ENCODE peak calls at places on chromosomes 7 and 10, in eight cellular contexts. W, Y, H, K, S, C, F and D are unnamed samples. For H3K4me1, the result is how much of the 10 kb centered on the place peaks cover.

GRCh38 chr10:109952526-109952925 is 29.2 kb upstream of the XPNPEP1 start:
- DNase-seq in F (no peak), S (no peak), Y (no peak), H (no peak), C (no peak), W (no peak), K (no peak), D (no peak)

GRCh38 chr7:87330316-87330715 is 15.1 kb upstream of the CROT start:
- DNase-seq in S (no peak), Y (no peak), C (no peak), F (no peak), W (no peak), K (no peak), H (no peak), D (no peak)

GRCh38 chr10:114663631-114664030 is 5.6 kb upstream of the ABLIM1 start:
- DNase-seq in S (no peak), Y (peak), K (no peak), W (no peak), C (no peak), H (no peak), F (no peak), D (no peak)

GRCh38 chr7:68730194-68730593 is 868.1 kb upstream of the AUTS2 start:
- DNase-seq in S (no peak), H (no peak), K (peak), C (no peak), W (no peak), Y (no peak), F (no peak), D (no peak)

GRCh38 chr10:74347522-74347921 is 196.5 kb downstream of the ADK start:
- DNase-seq in W (no peak), F (no peak), H (no peak), Y (no peak), S (no peak), C (no peak), K (no peak), D (no peak)

GRCh38 chr7:41051525-41051924 is 651.4 kb downstream of the INHBA start:
- DNase-seq in F (no peak), H (no peak), S (peak), K (no peak), C (no peak), W (no peak), Y (peak), D (no peak)

GRCh38 chr10:124125305-124126116 is 32.1 kb upstream of the CHST15 start:
- DNase-seq in C (no peak), Y (peak), W (no peak), S (no peak), H (no peak), K (peak), F (no peak), D (no peak)

GRCh38 chr10:3699896-3700295 is 85.1 kb downstream of the KLF6 start:
- DNase-seq in W (no peak), S (no peak), Y (no peak), C (no peak), H (no peak), F (no peak), K (no peak), D (no peak)

GRCh38 chr7:63899691-63900393 is 98.8 kb upstream of the ZNF722 start:
- DNase-seq in C (peak), K (no peak), F (peak), W (peak), S (peak), H (peak), Y (no peak), D (peak)

GRCh38 chr10:13528138-13528874 is 508 bp downstream of the BEND7 start:
- DNase-seq in H (no peak), K (no peak), W (no peak), S (no peak), F (no peak), C (no peak), Y (no peak), D (no peak)

GRCh38 chr7:43535810-43536585 is 46.9 kb upstream of the STK17A start:
- DNase-seq in F (no peak), H (no peak), Y (peak), S (no peak), W (no peak), K (no peak), C (no peak), D (no peak)

GRCh38 chr7:128431221-128431620 is 21.4 kb upstream of the IMPDH1 start:
- DNase-seq in Y (no peak), K (peak), F (peak), H (no peak), C (no peak), S (no peak), W (no peak), D (no peak)

GRCh38 chr7:30206466-30206865 is 71.7 kb downstream of the MTURN start:
- DNase-seq in C (peak), H (no peak), F (no peak), W (no peak), K (peak), Y (peak), S (no peak), D (no peak)

GRCh38 chr7:96328016-96328415 is 6.1 kb upstream of the SLC25A13 start:
- DNase-seq in H (no peak), C (no peak), S (no peak), W (no peak), Y (no peak), F (no peak), K (no peak), D (no peak)

GRCh38 chr7:47804767-47805545 is 143.3 kb downstream of the PKD1L1 start:
- DNase-seq in S (no peak), F (no peak), Y (peak), K (no peak), W (no peak), C (no peak), H (no peak), D (no peak)

GRCh38 chr7:117665393-117665792 is 185.6 kb downstream of the CFTR start:
- DNase-seq in Y (peak), S (no peak), K (no peak), F (no peak), H (no peak), C (no peak), W (no peak), D (no peak)

GRCh38 chr7:138979988-138980574 is 1.1 kb downstream of the KIAA1549 start:
- DNase-seq in H (no peak), K (no peak), C (no peak), F (no peak), W (no peak), S (no peak), Y (peak), D (no peak)

GRCh38 chr7:17307033-17307432 is 8.6 kb downstream of the AHR start:
- DNase-seq in C (no peak), W (no peak), K (no peak), H (no peak), F (no peak), Y (no peak), S (peak), D (no peak)

GRCh38 chr10:126663328-126663727 is 7.2 kb downstream of the C10orf90 start:
- DNase-seq in C (peak), W (no peak), F (peak), S (peak), H (no peak), Y (peak), K (no peak), D (no peak)

GRCh38 chr10:86265877-86266259 is 100.7 kb downstream of the GRID1 start:
- DNase-seq in K (no peak), Y (no peak), C (no peak), S (no peak), F (no peak), W (no peak), H (peak), D (no peak)

GRCh38 chr10:48453451-48454301 is 147.2 kb downstream of the MAPK8 start:
- DNase-seq in H (peak), K (no peak), S (no peak), C (peak), Y (no peak), W (no peak), F (no peak), D (no peak)

GRCh38 chr10:110530131-110530831 is 32.6 kb downstream of the DUSP5 start:
- DNase-seq in Y (peak), S (peak), F (peak), H (peak), C (peak), W (no peak), K (peak), D (no peak)

GRCh38 chr10:96529634-96530279 is 16.0 kb upstream of the TLL2 start:
- DNase-seq in K (no peak), H (no peak), Y (no peak), F (no peak), S (no peak), W (no peak), C (no peak), D (no peak)
- TF ChIP-seq CTCF in K (no peak), H (no peak), Y (no peak), F (no peak), S (no peak), W (no peak), C (no peak), D (no peak)

GRCh38 chr10:83607959-83608745 is 531.2 kb upstream of the GHITM start:
- DNase-seq in C (no peak), H (no peak), Y (peak), F (no peak), W (no peak), K (no peak), S (no peak), D (no peak)
- H3K4me1 ChIP-seq in C (under half), H (under half), Y (under half), F (under half), W (under half), K (under half), S (under half), D (under half)

GRCh38 chr7:130901209-130901783 is 167.3 kb upstream of the KLF14 start:
- DNase-seq in C (peak), W (no peak), K (peak), F (peak), Y (peak), S (peak), H (no peak), D (peak)
- H3K4me3 ChIP-seq in C (peak), W (peak), K (peak), F (no peak), Y (peak), S (no peak), H (no peak), D (peak)

DNA sequence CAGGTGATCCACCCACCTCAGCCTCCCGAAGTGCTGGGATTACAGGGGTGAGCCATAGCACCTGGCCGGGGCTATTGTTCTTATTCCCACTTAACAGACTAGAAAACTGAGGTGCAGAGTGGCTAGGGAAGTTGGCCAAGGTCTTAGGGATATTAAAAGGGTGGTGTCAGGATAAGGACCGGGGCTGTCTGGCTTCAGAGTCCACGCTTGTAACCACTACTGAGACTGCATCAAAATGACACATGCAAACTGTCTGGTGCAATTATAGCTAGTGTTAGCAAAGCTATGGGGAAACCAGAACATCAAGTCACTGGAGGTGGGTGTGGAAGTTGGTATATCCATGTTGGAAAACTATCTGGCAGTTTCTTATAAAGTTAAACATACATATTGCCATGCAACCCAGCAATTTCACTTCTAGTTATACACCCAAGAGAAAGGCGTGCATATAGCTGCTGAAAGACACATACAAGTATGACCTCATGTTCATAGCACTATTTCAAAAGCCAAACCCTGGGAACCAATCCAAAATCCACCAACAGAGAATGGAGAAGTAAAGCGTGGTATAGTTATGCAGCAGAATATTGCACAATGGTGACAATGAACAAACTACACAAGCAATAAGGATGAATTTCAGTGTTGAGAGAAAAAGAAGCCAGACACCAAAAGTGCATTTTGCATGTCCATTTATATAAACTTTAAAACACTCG is 33.9 kb upstream of the EEPD1 start:
- DNase-seq in W (peak), K (peak), F (no peak), C (no peak), Y (peak), H (no peak), S (peak), D (peak)
- TF ChIP-seq CTCF in W (no peak), K (no peak), F (no peak), C (no peak), Y (no peak), H (no peak), S (no peak), D (no peak)

GRCh38 chr7:19114591-19114855 is 2.9 kb downstream of the TWIST1 start:
- DNase-seq in K (no peak), S (no peak), C (no peak), W (no peak), F (no peak), H (no peak), Y (peak), D (no peak)
- H3K4me1 ChIP-seq in K (under half), S (under half), C (under half), W (under half), F (under half), H (under half), Y (under half), D (under half)

DNA sequence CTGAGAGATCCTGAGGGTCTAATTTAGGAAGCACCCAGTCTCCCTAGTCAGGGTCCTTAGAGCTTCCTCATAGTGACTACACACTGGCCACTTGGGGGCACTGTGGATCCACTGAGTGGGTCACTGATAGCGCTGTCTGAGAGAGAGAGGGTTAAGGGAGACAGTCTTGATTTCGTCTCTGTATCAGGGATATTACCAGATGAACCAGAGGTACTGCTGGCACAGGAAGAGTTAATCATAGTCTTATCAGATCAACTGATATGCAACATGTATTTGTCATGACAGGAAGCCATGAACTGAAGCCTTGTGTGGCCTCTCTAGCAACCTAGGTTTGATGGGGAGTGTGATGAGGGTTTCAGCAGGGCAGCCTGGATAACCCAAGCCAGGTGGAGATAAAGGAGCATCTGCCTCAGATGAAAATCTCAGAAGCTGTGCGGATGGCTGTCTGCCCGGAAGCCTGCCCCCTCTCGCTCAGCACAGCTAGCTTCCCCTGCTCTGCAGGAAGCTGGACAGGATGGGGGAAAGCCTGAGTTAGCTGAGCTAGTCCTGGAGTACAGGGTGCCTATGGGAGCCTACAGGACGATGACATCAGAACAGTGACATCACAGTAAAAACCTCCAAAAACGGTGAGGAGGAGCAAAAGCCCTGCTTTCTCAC is 214.0 kb upstream of the PRSS1 start:
- DNase-seq in Y (peak), K (peak), F (no peak), W (no peak), S (no peak), C (no peak), H (no peak), D (no peak)
- H3K4me3 ChIP-seq in Y (no peak), K (no peak), F (no peak), W (no peak), S (no peak), C (no peak), H (no peak), D (no peak)

GRCh38 chr7:99457646-99458493 is 8.1 kb downstream of the ATP5MF start:
- DNase-seq in W (no peak), K (no peak), Y (no peak), H (no peak), F (no peak), S (no peak), C (no peak), D (no peak)

GRCh38 chr7:99460651-99461050 is 5.3 kb downstream of the ATP5MF start:
- DNase-seq in F (no peak), C (no peak), H (no peak), Y (no peak), W (no peak), K (no peak), S (no peak), D (no peak)

GRCh38 chr7:99457050-99457645 is 8.8 kb downstream of the ATP5MF start:
- DNase-seq in H (no peak), F (no peak), Y (no peak), S (no peak), W (no peak), C (no peak), K (no peak), D (no peak)

GRCh38 chr7:99461221-99461620 is 4.7 kb downstream of the ATP5MF start:
- DNase-seq in K (no peak), S (no peak), Y (no peak), C (no peak), W (no peak), H (no peak), F (no peak), D (no peak)

GRCh38 chr7:99459087-99459486 is 6.9 kb downstream of the ATP5MF start:
- DNase-seq in K (peak), H (no peak), W (no peak), Y (no peak), S (no peak), C (no peak), F (no peak), D (no peak)
- TF ChIP-seq CTCF in K (peak), H (no peak), W (no peak), Y (peak), S (no peak), C (no peak), F (peak), D (peak)